ENCODE peak calls at places on chromosomes 5 and 9, in five cellular contexts. G, P, A, B and D are unnamed samples.

GRCh38 chr9:114205171-114206015 is 50.1 kb downstream of the COL27A1 start:
- DNase-seq in G (no peak), P (no peak), A (no peak), B (no peak), D (no peak)

GRCh38 chr5:180486636-180487149 is 7.5 kb upstream of the CNOT6 start:
- DNase-seq in G (no peak), P (no peak), A (no peak), B (no peak), D (peak)

GRCh38 chr5:164175083-164175482 is 669.7 kb downstream of the MAT2B start:
- DNase-seq in G (no peak), P (no peak), A (no peak), B (peak), D (no peak)

GRCh38 chr9:70285246-70285645 is 26.5 kb downstream of the SMC5 start:
- DNase-seq in G (no peak), P (no peak), A (peak), B (peak), D (no peak)

GRCh38 chr9:110049699-110050450 is 158.1 kb downstream of the C9orf152 start:
- DNase-seq in G (no peak), P (peak), A (peak), B (no peak), D (no peak)

GRCh38 chr9:93116049-93116961 is 17.7 kb downstream of the NINJ1 start:
- DNase-seq in G (no peak), P (peak), A (peak), B (peak), D (peak)

GRCh38 chr5:122300968-122301367 is 11.1 kb upstream of the SNCAIP start:
- DNase-seq in G (no peak), P (no peak), A (no peak), B (no peak), D (no peak)

GRCh38 chr5:107670028-107670926 is 460 bp downstream of the EFNA5 start:
- DNase-seq in G (peak), P (peak), A (no peak), B (peak), D (peak)

GRCh38 chr5:57298985-57299491 is 125.2 kb downstream of the GPBP1 start:
- DNase-seq in G (no peak), P (no peak), A (peak), B (peak), D (no peak)

GRCh38 chr5:30325795-30326194 is 867.7 kb upstream of the CDH6 start:
- DNase-seq in G (no peak), P (no peak), A (no peak), B (no peak), D (no peak)

GRCh38 chr5:112616812-112617547 is 120.7 kb upstream of the APC start:
- DNase-seq in G (no peak), P (no peak), A (no peak), B (no peak), D (no peak)

GRCh38 chr9:89842267-89842768 is 237.5 kb downstream of the GADD45G start:
- DNase-seq in G (no peak), P (peak), A (no peak), B (no peak), D (no peak)

GRCh38 chr9:97557606-97558095 is 56.2 kb downstream of the TMOD1 start:
- DNase-seq in G (no peak), P (peak), A (peak), B (no peak), D (peak)

GRCh38 chr9:27572918-27573698 is at the start of gene C9orf72:
- DNase-seq in G (peak), P (peak), A (peak), B (peak), D (peak)

GRCh38 chr5:14327624-14328023 is 184.5 kb downstream of the TRIO start:
- DNase-seq in G (no peak), P (no peak), A (no peak), B (no peak), D (no peak)

GRCh38 chr5:6311568-6312501 is 66.5 kb downstream of the MED10 start:
- DNase-seq in G (no peak), P (no peak), A (no peak), B (no peak), D (no peak)

DNA sequence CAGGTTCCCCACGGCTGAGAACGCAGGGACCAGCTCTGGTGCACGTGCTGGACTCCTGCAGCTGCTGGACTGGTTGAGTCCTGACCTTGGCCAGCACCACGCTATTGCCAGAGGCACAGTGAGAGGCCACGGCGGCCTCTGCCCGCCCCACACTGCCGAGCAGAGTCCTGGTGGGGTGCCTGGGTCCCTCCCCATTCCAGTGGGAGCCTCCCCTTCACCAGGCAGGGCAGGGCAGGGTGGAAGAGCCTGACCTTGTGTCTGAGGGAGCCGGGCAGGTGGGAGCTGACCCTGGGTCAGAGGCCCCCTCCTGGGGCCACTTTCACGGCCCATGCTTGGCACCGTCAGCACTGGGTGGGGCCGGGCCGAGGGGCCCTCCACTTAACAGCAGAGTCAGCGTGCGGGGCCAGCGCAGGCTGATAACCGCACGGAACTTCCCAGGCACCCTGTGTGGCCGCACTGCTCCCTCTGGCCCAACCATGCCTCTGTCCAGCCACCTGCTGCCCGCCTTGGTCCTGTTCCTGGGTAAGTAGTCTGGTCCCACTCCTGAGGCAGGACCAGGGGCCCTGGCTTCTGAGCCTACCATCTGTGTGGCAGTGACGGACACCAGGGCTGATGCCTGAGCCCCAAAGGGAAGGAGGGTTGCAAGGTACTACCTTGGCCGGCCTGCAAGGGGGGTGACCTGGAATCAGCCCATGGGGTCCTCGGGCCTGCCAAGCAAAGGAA is at the start of gene MAMDC4:
- DNase-seq in G (no peak), P (no peak), A (no peak), B (no peak), D (no peak)
- TF ChIP-seq POLR2A in G (no peak), P (no peak), A (no peak), B (no peak), D (no peak)

DNA sequence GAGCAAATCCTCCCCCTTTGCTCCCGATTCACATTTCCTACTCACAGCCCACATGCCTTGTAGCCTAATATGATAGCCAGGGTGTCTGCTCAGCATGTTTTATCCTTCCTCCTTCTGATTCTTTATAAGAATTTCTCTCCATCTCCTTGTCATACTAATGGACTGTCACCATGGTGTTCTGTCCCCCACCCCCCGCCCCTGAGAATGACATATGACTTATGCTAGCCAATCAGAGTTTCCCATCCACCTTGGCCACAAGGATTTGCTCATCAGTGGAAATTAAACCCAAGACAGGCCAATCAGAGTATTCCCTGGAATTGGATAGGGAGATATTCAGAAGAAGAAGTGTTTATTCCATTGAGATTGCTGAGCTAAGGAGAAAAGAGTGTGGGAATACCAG is 16.0 kb downstream of the ABLIM3 start:
- DNase-seq in G (no peak), P (no peak), A (no peak), B (no peak), D (no peak)
- TF ChIP-seq POLR2A in G (no peak), P (no peak), A (no peak), B (no peak), D (no peak)

DNA sequence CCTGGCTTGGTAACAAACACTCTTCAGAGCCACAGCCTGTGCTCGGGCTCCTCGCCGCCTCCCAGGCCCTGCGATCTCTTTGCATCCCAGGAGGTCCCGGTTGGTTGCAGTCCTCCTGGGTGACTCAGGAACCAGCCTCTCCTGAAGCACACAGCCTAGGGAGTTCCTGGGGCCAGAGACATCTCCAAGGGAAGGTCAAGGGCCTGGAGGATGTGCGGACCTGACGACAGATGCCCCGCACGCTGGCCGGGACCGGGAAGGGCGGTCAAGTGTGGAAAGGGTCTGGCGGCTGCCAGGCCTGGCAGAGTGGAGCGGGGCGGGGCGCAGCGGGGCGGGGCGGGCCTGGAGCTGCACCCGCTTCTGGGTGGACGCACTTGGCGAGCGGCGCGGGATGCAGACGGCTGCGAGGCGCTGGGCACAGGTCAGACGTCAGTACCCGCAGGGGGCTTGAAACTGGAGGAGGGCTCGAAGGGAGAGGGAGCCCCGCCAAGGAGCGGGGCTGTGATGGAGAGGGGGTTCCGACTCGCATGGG is 45.0 kb upstream of the PRSS3 start:
- DNase-seq in G (no peak), P (no peak), A (no peak), B (peak), D (no peak)
- TF ChIP-seq POLR2A in G (no peak), P (no peak), A (no peak), B (no peak), D (no peak)

GRCh38 chr9:128121466-128121810 is 6.1 kb downstream of the PTGES2 start:
- DNase-seq in G (no peak), P (peak), A (no peak), B (no peak), D (no peak)

GRCh38 chr9:128120061-128120740 is 7.3 kb downstream of the PTGES2 start:
- DNase-seq in G (no peak), P (peak), A (peak), B (no peak), D (no peak)

GRCh38 chr9:128121924-128122808 is 5.4 kb downstream of the PTGES2 start:
- DNase-seq in G (no peak), P (peak), A (no peak), B (no peak), D (no peak)

GRCh38 chr9:128118971-128119665 is 8.4 kb downstream of the PTGES2 start:
- DNase-seq in G (no peak), P (peak), A (peak), B (no peak), D (peak)

GRCh38 chr9:128120741-128121465 is 6.6 kb downstream of the PTGES2 start:
- DNase-seq in G (no peak), P (peak), A (no peak), B (no peak), D (no peak)
- TF ChIP-seq POLR2A in G (no peak), P (no peak), A (no peak), B (no peak), D (no peak)

GRCh38 chr9:98796364-98797101 is at the start of gene ANKS6:
- DNase-seq in G (peak), P (peak), A (peak), B (peak), D (peak)
- TF ChIP-seq POLR2A in G (no peak), P (no peak), A (peak), B (no peak), D (no peak)

DNA sequence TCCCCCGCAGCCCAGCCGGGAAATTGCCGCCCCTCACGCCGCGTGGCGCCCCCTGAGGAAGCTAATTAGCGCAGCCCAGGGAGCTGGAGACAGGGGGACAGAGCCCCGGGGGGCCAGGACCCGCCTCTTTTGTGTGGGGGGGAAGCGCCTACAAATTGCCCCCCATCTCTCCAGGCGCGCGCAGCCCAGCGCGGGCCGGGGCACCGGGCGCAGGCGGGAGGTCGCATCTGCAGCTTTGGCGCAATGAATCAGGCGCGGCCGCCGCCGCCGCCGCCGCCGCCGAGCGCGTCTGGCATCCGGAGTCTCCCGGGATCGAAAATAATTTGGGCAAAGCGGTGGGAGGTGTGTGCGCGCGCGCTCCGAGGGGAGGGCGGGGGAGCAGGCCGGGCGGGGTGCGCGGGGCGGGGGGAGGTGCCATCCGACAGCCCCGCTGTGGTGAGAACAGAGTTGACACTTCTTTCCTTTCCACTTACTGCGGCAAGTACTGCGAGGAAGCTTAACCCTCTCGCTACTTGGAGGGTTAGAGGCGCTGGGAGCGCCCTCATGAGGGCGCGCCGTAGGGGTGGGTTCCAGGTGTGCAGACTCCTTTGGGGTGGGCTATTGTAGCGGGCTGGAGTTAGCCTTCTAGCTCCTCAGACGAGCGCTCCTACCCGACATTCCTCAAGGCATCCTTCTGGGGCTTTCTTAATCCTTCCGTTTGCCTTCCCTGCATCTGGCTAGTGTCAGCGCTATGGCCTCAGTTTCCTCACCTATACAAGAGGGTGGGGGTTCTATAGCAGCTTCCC is 63.1 kb downstream of the CXXC5 start:
- DNase-seq in G (no peak), P (peak), A (peak), B (peak), D (no peak)
- TF ChIP-seq POLR2A in G (no peak), P (no peak), A (no peak), B (no peak), D (no peak)

DNA sequence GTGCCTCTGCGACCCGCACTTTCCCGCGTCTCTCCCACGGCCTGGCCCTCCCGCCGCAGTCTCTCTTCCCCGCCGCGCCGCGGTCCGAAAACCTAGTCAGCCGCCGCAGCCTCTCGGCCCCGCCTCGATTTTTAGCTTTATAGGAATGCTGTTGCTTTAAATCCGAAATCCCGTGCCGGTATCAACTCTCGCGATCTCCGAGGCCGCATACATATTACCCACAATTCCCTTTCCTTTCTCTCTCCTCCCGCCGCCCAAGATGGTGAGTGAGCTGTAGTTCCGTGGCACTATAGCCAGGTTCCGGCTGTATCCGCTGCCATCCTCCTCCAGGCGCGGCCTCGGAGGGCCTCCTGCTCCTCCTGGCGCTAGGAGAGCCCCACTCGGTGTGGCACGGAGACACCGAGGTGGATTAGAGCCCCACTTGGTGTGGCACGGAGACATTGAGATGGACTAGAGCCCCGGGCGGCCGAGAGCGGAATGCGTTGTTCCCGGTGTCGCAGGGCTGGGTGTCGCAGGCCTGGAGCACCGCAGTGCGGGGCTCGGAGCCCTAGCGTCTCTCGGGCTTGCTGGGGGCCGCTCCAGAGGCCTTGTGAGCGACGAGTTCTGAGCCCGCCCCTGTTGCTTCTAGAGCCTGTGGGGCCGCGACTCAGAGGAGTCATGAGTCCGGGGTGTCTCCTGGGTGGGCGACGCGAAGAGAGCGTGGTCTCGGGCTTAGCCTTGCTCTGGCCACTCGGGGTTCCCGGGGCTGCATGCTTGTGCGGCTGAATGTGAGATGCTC is at the start of the genes MED22 and RPL7A:
- DNase-seq in G (peak), P (peak), A (peak), B (peak), D (peak)
- TF ChIP-seq POLR2A in G (peak), P (peak), A (peak), B (peak), D (peak)

GRCh38 chr5:83563631-83564030 is 92.1 kb downstream of the VCAN start:
- DNase-seq in G (no peak), P (no peak), A (no peak), B (no peak), D (no peak)
- TF ChIP-seq POLR2A in G (no peak), P (no peak), A (no peak), B (no peak), D (no peak)